ENCODE peak calls at places on chromosomes 12 and 14, in four cellular contexts. Y is suprapubic skin, L is ovary, C is left ventricle myocardium inferior. O is an unnamed sample.

GRCh38 chr14:70186826-70187483 is 1.8 kb downstream of the SLC8A3 start:
- DNase-seq in Y (no peak), C (no peak), L (no peak), O (no peak)

GRCh38 chr12:15193927-15194326 is 27.3 kb downstream of the RERG start:
- DNase-seq in L (no peak), Y (no peak), C (no peak), O (peak; percentile 78)

GRCh38 chr14:95993768-95994592 is 45.2 kb upstream of the C14orf132 start:
- DNase-seq in L (peak; percentile 21), C (no peak), Y (no peak), O (no peak)

GRCh38 chr14:39025810-39026627 is 77.0 kb downstream of the SEC23A start:
- DNase-seq in Y (no peak), L (no peak), C (no peak), O (no peak)

GRCh38 chr12:47080725-47081502 is 1.2 kb upstream of the AMIGO2 start:
- DNase-seq in C (peak; percentile 65), L (peak; percentile 70), Y (peak; percentile 84), O (peak; percentile 87)

GRCh38 chr12:91542048-91542447 is 359.4 kb upstream of the DCN start:
- DNase-seq in Y (no peak), C (no peak), L (no peak), O (no peak)

GRCh38 chr12:108475396-108475795 is 39.7 kb upstream of the FICD start:
- DNase-seq in C (no peak), L (no peak), Y (no peak), O (no peak)

GRCh38 chr12:128606538-128606937 is 217.2 kb downstream of the SLC15A4 start:
- DNase-seq in L (no peak), Y (no peak), C (no peak), O (peak; percentile 37)

GRCh38 chr12:98656289-98657101 is 11.4 kb downstream of the APAF1 start:
- DNase-seq in C (no peak), L (no peak), Y (no peak), O (no peak)

GRCh38 chr12:120264086-120264485 is 1.4 kb downstream of the PXN start:
- DNase-seq in Y (no peak), L (no peak), C (no peak), O (no peak)

GRCh38 chr12:130818381-130819247 is 20.4 kb downstream of the STX2 start:
- DNase-seq in L (peak; percentile 78), Y (no peak), C (peak; percentile 67), O (peak; percentile 79)

GRCh38 chr12:29564925-29565324 is 67.4 kb upstream of the OVCH1 start:
- DNase-seq in C (no peak), L (no peak), Y (no peak), O (no peak)

GRCh38 chr12:29563636-29564035 is 66.2 kb upstream of the OVCH1 start:
- DNase-seq in C (no peak), L (no peak), Y (no peak), O (no peak)

GRCh38 chr12:29562167-29562776 is 64.8 kb upstream of the OVCH1 start:
- DNase-seq in C (no peak), L (peak; percentile 50), Y (no peak), O (peak; percentile 74)

GRCh38 chr12:29566441-29566840 is 69.0 kb upstream of the OVCH1 start:
- DNase-seq in Y (no peak), C (no peak), L (no peak), O (no peak)

GRCh38 chr12:29565727-29566126 is 68.2 kb upstream of the OVCH1 start:
- DNase-seq in L (no peak), Y (no peak), C (no peak), O (no peak)
- H3K4me1 ChIP-seq in L (peaks cover 27% of the 10 kb centered on the region), Y (peaks cover 30% of the 10 kb centered on the region), C (peaks cover 85% of the 10 kb centered on the region), O (no peaks in the 10 kb centered on the region)

GRCh38 chr12:116177017-116177416 is 100.5 kb downstream of the MED13L start:
- DNase-seq in L (no peak), Y (no peak), C (no peak), O (no peak)

GRCh38 chr12:116183741-116184141 is 93.8 kb downstream of the MED13L start:
- DNase-seq in L (no peak), C (no peak), Y (no peak), O (no peak)

GRCh38 chr12:116182359-116183063 is 95.0 kb downstream of the MED13L start:
- DNase-seq in C (no peak), Y (no peak), L (no peak), O (no peak)

GRCh38 chr12:116180448-116180847 is 97.0 kb downstream of the MED13L start:
- DNase-seq in L (no peak), Y (no peak), C (no peak), O (no peak)

DNA sequence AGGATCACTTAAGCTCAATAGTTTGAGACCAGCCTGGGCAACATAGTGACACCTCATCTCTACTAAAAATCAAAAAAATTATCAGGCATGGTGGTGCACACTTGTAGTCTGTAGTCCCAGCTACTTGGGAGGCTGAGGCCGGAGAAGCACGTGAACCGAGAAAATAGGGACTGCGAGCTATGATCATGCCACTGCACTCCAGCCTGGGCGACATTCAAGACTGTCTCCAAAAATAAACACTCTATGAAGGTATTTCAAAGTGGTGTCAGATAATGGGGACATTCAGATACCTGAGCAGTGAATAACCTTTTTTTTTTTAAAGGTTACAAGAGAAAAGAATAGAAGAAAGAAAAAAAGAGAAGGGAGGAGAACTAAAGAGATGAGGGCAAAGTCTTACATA is 98.1 kb downstream of the MED13L start:
- DNase-seq in C (no peak), Y (no peak), L (no peak), O (no peak)
- H3K4me1 ChIP-seq in C (peaks cover 63% of the 10 kb centered on the region), Y (peaks cover 32% of the 10 kb centered on the region), L (peaks cover 4% of the 10 kb centered on the region), O (peaks cover 11% of the 10 kb centered on the region)

GRCh38 chr14:75454963-75455546 is 27.2 kb downstream of the JDP2 start:
- DNase-seq in C (peak; percentile 68), L (peak; percentile 80), Y (no peak), O (peak; percentile 89)
- H3K4me1 ChIP-seq in C (peaks cover 100% of the 10 kb centered on the region), L (peaks cover 54% of the 10 kb centered on the region), Y (peaks cover 82% of the 10 kb centered on the region), O (peaks cover 91% of the 10 kb centered on the region)

DNA sequence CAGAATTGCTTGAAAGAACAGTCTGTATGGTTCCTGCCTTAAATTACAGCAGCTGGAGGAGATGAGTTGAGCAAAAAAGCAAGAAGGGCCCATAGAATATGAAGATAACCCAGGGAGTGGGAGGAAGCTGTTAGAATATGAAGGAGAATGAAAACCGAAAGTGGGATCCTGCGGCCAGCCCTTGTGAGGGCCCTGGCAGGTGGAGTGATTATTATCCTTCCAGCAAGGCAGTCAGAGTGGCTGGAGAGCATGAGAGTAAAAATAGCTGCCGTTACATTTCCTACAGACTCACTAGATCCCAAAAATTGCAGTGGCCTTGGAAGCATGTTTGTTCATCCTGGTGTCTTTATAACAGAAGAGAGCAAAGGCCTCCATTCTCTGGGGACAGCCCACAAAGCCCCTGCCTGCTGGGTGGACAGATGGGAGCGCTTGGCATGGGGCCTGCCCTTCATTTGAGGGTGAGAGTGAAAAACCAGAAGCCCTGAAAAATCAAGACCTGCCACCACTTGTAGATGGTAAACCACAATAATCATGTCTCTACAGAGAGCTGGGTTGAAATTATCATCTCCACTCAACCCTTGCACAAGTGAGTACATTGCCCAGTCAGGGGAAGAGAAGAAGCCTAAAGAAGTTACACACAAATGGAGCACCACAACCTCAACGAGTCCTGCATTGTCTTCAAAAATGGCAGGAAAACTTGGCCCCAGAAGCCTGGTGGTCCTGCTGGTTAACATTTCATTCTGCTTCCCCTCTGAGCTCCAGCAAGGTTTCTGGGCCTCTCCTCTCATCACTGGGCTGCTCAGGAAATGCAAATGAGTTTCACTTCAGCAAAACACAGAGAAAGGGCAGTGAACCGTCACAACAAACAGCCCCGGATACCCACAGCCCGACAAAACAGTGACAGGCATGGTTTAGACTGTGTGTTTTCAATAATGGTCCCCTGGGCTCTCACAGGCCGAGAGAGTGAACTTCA is 20.5 kb downstream of the ZDHHC22 start:
- DNase-seq in C (no peak), Y (no peak), L (no peak), O (no peak)
- H3K4me1 ChIP-seq in C (peaks cover 71% of the 10 kb centered on the region), Y (peaks cover 50% of the 10 kb centered on the region), L (no peaks in the 10 kb centered on the region), O (peaks cover 36% of the 10 kb centered on the region)

GRCh38 chr14:68782091-68782981 is 10.5 kb downstream of the ZFP36L1 start:
- DNase-seq in C (no peak), Y (peak; percentile 60), L (peak; percentile 50), O (peak; percentile 65)

GRCh38 chr14:68784995-68785816 is 7.7 kb downstream of the ZFP36L1 start:
- DNase-seq in L (no peak), Y (peak; percentile 78), C (no peak), O (peak; percentile 74)

GRCh38 chr14:68784298-68784910 is 8.5 kb downstream of the ZFP36L1 start:
- DNase-seq in Y (peak; percentile 76), L (peak; percentile 51), C (no peak), O (peak; percentile 76)

GRCh38 chr14:68781161-68782021 is 11.5 kb downstream of the ZFP36L1 start:
- DNase-seq in C (no peak), L (no peak), Y (peak; percentile 76), O (peak; percentile 68)

DNA sequence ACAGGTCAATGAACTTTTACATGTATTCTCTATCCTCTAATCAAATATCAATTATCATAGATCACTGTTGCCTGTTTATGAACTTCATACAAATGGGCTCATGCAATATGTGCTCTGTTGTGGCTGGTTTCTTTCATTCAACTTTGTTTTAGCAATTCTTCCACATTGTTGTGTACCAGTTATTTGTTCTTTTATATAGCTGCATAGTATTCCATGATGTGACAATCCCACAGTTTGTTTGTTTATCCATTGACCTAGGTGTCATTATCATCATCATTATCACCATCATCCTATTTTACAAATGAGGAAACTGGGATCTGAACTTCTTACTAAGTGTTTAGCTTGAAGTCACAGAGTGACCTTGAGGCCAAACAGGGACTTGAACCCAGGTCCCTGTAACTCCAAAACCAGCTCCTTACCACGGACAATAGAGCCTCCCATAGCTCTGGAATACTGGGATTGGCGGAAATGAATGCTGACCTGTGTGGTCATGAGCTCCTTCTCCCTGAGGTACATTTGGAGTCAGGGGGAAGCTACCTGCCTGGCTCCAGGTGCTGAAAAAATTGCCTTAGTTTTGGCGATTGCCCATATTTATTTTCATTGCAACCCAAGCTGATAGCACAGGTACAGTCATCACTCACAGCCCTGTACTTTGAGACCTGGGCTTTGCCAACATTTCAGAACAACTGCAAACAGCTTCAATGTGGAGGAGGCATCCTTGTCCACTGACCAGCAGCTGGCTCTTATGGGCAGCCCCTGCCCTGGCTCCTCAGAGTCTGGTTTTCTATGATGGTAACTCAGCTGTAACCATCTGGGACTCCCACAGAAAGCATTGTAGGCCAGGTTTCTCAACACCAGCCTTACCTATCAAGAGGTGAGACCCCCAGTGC is 9.2 kb downstream of the ZFP36L1 start:
- DNase-seq in L (no peak), C (no peak), Y (peak; percentile 49), O (peak; percentile 58)
- H3K4me1 ChIP-seq in L (peaks cover 33% of the 10 kb centered on the region), C (peaks cover 68% of the 10 kb centered on the region), Y (peaks cover 76% of the 10 kb centered on the region), O (peaks cover 59% of the 10 kb centered on the region)

GRCh38 chr12:50104614-50105366 is 982 bp downstream of the GPD1 start:
- DNase-seq in C (no peak), Y (no peak), L (no peak), O (peak; percentile 87)

GRCh38 chr12:50103351-50103750 is 457 bp upstream of the GPD1 start:
- DNase-seq in L (no peak), Y (no peak), C (no peak), O (no peak)

GRCh38 chr12:50102648-50103309 is 1.0 kb upstream of the GPD1 start:
- DNase-seq in L (no peak), C (no peak), Y (no peak), O (no peak)

GRCh38 chr12:50102186-50102585 is 1.6 kb upstream of the GPD1 start:
- DNase-seq in C (no peak), L (no peak), Y (no peak), O (no peak)

GRCh38 chr12:50103767-50104321 is at the start of gene GPD1:
- DNase-seq in C (peak; percentile 73), L (peak; percentile 70), Y (no peak), O (peak; percentile 82)
- H3K4me1 ChIP-seq in C (peaks cover 43% of the 10 kb centered on the region), L (peaks cover 15% of the 10 kb centered on the region), Y (peaks cover 26% of the 10 kb centered on the region), O (peaks cover 17% of the 10 kb centered on the region)

GRCh38 chr12:49969027-49969426 is 3.7 kb upstream of the AQP6 start:
- DNase-seq in L (no peak), Y (peak; percentile 75), C (no peak), O (peak; percentile 62)
- H3K4me1 ChIP-seq in L (peaks cover 10% of the 10 kb centered on the region), Y (peaks cover 10% of the 10 kb centered on the region), C (peaks cover 14% of the 10 kb centered on the region), O (no peaks in the 10 kb centered on the region)